ENCODE peak calls at places on chromosomes 2 and 18, in six cellular contexts. F is stomach, Q is body of pancreas, R is HCT116, H is IMR-90, M is suprapubic skin. G is an unnamed sample.
A peak's percentile ranks its signal among the peaks of the same experiment; 100 is the strongest.

GRCh38 chr2:227191367-227191766 is 26.9 kb downstream of the COL4A3 start:
- DNase-seq in F (no peak), Q (no peak), R (peak; percentile 33), H (peak; percentile 5), M (no peak), G (no peak)

GRCh38 chr2:25844089-25844488 is 34.2 kb downstream of the ASXL2 start:
- DNase-seq in F (no peak), Q (no peak), R (no peak), H (peak; percentile 65), M (no peak), G (no peak)

GRCh38 chr2:239239607-239240479 is 161.0 kb downstream of the HDAC4 start:
- DNase-seq in F (no peak), Q (no peak), R (no peak), H (peak; percentile 53), M (peak; percentile 56), G (no peak)

GRCh38 chr2:96208144-96209010 is at the start of gene STARD7:
- DNase-seq in F (peak; percentile 100), Q (peak; percentile 100), R (peak; percentile 97), H (peak; percentile 97), M (peak; percentile 98), G (peak; percentile 100)

GRCh38 chr2:238242731-238243495 is 3.1 kb upstream of the HES6 start:
- DNase-seq in F (peak; percentile 46), Q (peak; percentile 83), R (no peak), H (no peak), M (no peak), G (no peak)

GRCh38 chr2:236180831-236181453 is 12.8 kb upstream of the GBX2 start:
- DNase-seq in F (peak; percentile 50), Q (peak; percentile 56), R (peak; percentile 42), H (peak; percentile 65), M (no peak), G (no peak)

GRCh38 chr2:68767031-68767961 is 32.7 kb downstream of the ARHGAP25 start:
- DNase-seq in F (no peak), Q (no peak), R (no peak), H (no peak), M (no peak), G (peak; percentile 78)

GRCh38 chr2:189511210-189511609 is 69.4 kb downstream of the SLC40A1 start:
- DNase-seq in F (no peak), Q (no peak), R (no peak), H (no peak), M (no peak), G (no peak)

GRCh38 chr2:59249441-59250330 is 1008.6 kb upstream of the FANCL start:
- DNase-seq in F (no peak), Q (no peak), R (no peak), H (no peak), M (no peak), G (no peak)

GRCh38 chr18:46220116-46220515 is 115.9 kb downstream of the HAUS1 start:
- DNase-seq in F (no peak), Q (no peak), R (no peak), H (peak; percentile 92), M (no peak), G (no peak)

GRCh38 chr2:195356026-195356425 is 301.0 kb upstream of the SLC39A10 start:
- DNase-seq in F (no peak), Q (no peak), R (no peak), H (peak; percentile 16), M (no peak), G (no peak)

GRCh38 chr2:3547915-3548314 is 10.2 kb downstream of the RNASEH1 start:
- DNase-seq in F (no peak), Q (no peak), R (no peak), H (no peak), M (no peak), G (no peak)

GRCh38 chr2:129087133-129087813 is 768.6 kb upstream of the HS6ST1 start:
- DNase-seq in F (no peak), Q (no peak), R (no peak), H (no peak), M (no peak), G (peak; percentile 53)

GRCh38 chr2:237533668-237534138 is 32.7 kb upstream of the PRLH start:
- DNase-seq in F (no peak), Q (no peak), R (no peak), H (no peak), M (no peak), G (no peak)

GRCh38 chr2:111617299-111617803 is 266.6 kb downstream of the ANAPC1 start:
- DNase-seq in F (no peak), Q (no peak), R (peak; percentile 40), H (peak; percentile 61), M (no peak), G (no peak)

GRCh38 chr2:8574196-8575010 is 107.5 kb upstream of the ID2 start:
- DNase-seq in F (peak; percentile 25), Q (peak; percentile 59), R (no peak), H (peak; percentile 49), M (peak; percentile 57), G (peak; percentile 81)

GRCh38 chr2:53896864-53897263 is 37.1 kb upstream of the GPR75 start:
- DNase-seq in F (no peak), Q (no peak), R (no peak), H (peak; percentile 77), M (no peak), G (no peak)

GRCh38 chr2:235244497-235245215 is 249.2 kb upstream of the AGAP1 start:
- DNase-seq in F (no peak), Q (no peak), R (no peak), H (peak; percentile 15), M (no peak), G (no peak)

GRCh38 chr2:237214281-237214680 is 128.6 kb downstream of the COPS8 start:
- DNase-seq in F (no peak), Q (no peak), R (no peak), H (peak; percentile 44), M (no peak), G (no peak)

GRCh38 chr2:675982-676646 is 1.1 kb downstream of the TMEM18 start:
- DNase-seq in F (no peak), Q (no peak), R (no peak), H (peak; percentile 91), M (peak; percentile 85), G (peak; percentile 79)

GRCh38 chr2:225932741-225933413 is 533.4 kb downstream of the NYAP2 start:
- DNase-seq in F (no peak), Q (no peak), R (no peak), H (peak; percentile 43), M (no peak), G (no peak)

GRCh38 chr2:25380586-25381360 is 39.0 kb upstream of the DNMT3A start:
- DNase-seq in F (peak; percentile 24), Q (no peak), R (no peak), H (no peak), M (no peak), G (no peak)

GRCh38 chr2:25372405-25373268 is 30.9 kb upstream of the DNMT3A start:
- DNase-seq in F (peak; percentile 24), Q (no peak), R (no peak), H (no peak), M (no peak), G (no peak)

GRCh38 chr2:240997856-240998705 is at the start of gene SNED1:
- DNase-seq in F (peak; percentile 93), Q (peak; percentile 94), R (peak; percentile 45), H (peak; percentile 66), M (peak; percentile 90), G (peak; percentile 83)

GRCh38 chr2:176317246-176318065 is 48.2 kb downstream of the MTX2 start:
- DNase-seq in F (no peak), Q (no peak), R (no peak), H (no peak), M (no peak), G (no peak)

GRCh38 chr2:198368089-198368488 is 563.7 kb downstream of the PLCL1 start:
- DNase-seq in F (no peak), Q (no peak), R (no peak), H (no peak), M (no peak), G (no peak)

GRCh38 chr18:5543854-5544389 is at the start of gene EPB41L3:
- DNase-seq in F (no peak), Q (peak; percentile 42), R (no peak), H (peak; percentile 20), M (peak; percentile 80), G (no peak)

GRCh38 chr2:197705912-197706838 is 1.0 kb downstream of the MARS2 start:
- DNase-seq in F (no peak), Q (peak; percentile 8), R (no peak), H (peak; percentile 11), M (peak; percentile 65), G (peak; percentile 20)

GRCh38 chr2:2233171-2233826 is 97.8 kb downstream of the MYT1L start:
- DNase-seq in F (no peak), Q (no peak), R (no peak), H (no peak), M (no peak), G (no peak)

DNA sequence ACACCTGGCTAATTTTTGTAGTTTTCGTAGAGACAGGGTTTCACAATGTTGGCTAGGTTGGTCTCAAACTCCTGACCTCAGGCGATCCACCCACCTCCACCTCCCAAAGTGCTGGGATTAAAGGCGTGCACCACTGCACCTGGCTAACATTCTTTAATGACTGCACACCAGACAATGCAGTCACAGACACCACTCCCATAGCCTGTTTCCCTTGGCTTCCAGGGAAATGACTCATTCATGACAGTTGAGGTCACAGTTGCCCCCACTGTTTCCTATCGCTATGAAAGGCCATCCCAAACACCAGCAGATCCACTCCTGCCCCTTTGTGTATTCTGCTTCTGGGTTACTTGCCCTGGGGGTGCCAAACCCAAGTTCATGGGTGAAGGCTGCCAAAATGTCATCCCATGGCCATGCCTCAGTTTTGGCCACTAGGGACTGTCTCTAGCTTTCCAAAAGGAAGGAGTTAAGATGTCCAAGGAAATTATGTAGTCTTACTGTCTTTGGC is 8.7 kb downstream of the CHMP1B start:
- DNase-seq in F (no peak), Q (no peak), R (peak; percentile 83), H (peak; percentile 90), M (no peak), G (no peak)
- TF ChIP-seq POLR2A in F (no peak), Q (no peak), R (no peak), H (no peak), M (no peak), G (no peak)

GRCh38 chr2:65366595-65367125 is 65.7 kb downstream of the SPRED2 start:
- DNase-seq in F (no peak), Q (no peak), R (peak; percentile 93), H (peak; percentile 98), M (no peak), G (no peak)

GRCh38 chr2:65369574-65369973 is 62.8 kb downstream of the SPRED2 start:
- DNase-seq in F (no peak), Q (peak; percentile 30), R (no peak), H (no peak), M (no peak), G (no peak)

GRCh38 chr2:65364986-65365733 is 67.2 kb downstream of the SPRED2 start:
- DNase-seq in F (no peak), Q (no peak), R (no peak), H (no peak), M (no peak), G (no peak)

GRCh38 chr2:65368464-65368863 is 63.9 kb downstream of the SPRED2 start:
- DNase-seq in F (no peak), Q (no peak), R (no peak), H (no peak), M (no peak), G (no peak)

GRCh38 chr2:65367517-65367916 is 64.9 kb downstream of the SPRED2 start:
- DNase-seq in F (peak; percentile 44), Q (no peak), R (no peak), H (peak; percentile 98), M (no peak), G (peak; percentile 49)
- TF ChIP-seq CTCF in F (no peak), Q (no peak), R (no peak), H (no peak), M (no peak), G (no peak)

GRCh38 chr18:8608795-8609673 is at the start of gene RAB12:
- DNase-seq in F (peak; percentile 87), Q (peak; percentile 86), R (peak; percentile 51), H (peak; percentile 83), M (peak; percentile 91), G (peak; percentile 96)
- TF ChIP-seq POLR2A in F (no peak), Q (peak; percentile 43), R (peak; percentile 39), H (peak; percentile 63), M (peak; percentile 38), G (no peak)

GRCh38 chr2:74333175-74333574 is 10.0 kb downstream of the SLC4A5 start:
- DNase-seq in F (peak; percentile 32), Q (peak; percentile 23), R (peak; percentile 19), H (peak; percentile 31), M (no peak), G (no peak)
- TF ChIP-seq CTCF in F (no peak), Q (no peak), R (peak; percentile 68), H (peak; percentile 52), M (no peak), G (no peak)

G was measured in lower leg skin.